ENCODE peak calls at places on chromosomes 16 and 17, in eight cellular contexts. T is endothelial cell; S is activated CD8-positive, alpha-beta memory T cell treated with anti-CD3 and anti-CD28 coated beads for 4 hours; A is smooth muscle cell of the brain vasculature; R is Ammon's horn; G is NCI-H1694; K is type B pancreatic cell; L is iPS DF 19.7. M is an unnamed sample.
A peak's percentile ranks its signal among the peaks of the same experiment; 100 is the strongest.

GRCh38 chr17:51445934-51446333 is 185.6 kb downstream of the UTP18 start:
- DNase-seq in K (no peak), A (no peak), S (no peak), L (no peak), G (no peak), T (no peak), R (no peak), M (no peak)

GRCh38 chr16:12323007-12323699 is 346.6 kb downstream of the SNX29 start:
- DNase-seq in T (no peak), S (peak; percentile 6), L (no peak), R (no peak), A (no peak), K (no peak), G (no peak), M (peak; percentile 5)

GRCh38 chr17:16288860-16289571 is 64.3 kb downstream of the CENPV start:
- DNase-seq in S (no peak), K (no peak), T (no peak), G (no peak), R (no peak), A (no peak), L (no peak), M (no peak)

GRCh38 chr17:56826611-56827414 is 6.9 kb downstream of the C17orf67 start:
- DNase-seq in G (peak; percentile 33), L (no peak), A (no peak), S (no peak), T (no peak), R (no peak), K (no peak), M (no peak)

GRCh38 chr17:73211745-73212144 is 18.9 kb downstream of the COG1 start:
- DNase-seq in A (no peak), G (no peak), L (no peak), S (peak; percentile 24), R (no peak), K (no peak), T (no peak), M (no peak)

GRCh38 chr17:50307654-50308053 is 33.4 kb downstream of the TMEM92 start:
- DNase-seq in G (no peak), R (no peak), T (no peak), S (no peak), A (no peak), L (no peak), K (no peak), M (no peak)

GRCh38 chr17:47072881-47073280 is 93.8 kb upstream of the RPRML start:
- DNase-seq in T (no peak), R (peak; percentile 73), G (no peak), S (no peak), K (no peak), A (peak; percentile 76), L (no peak), M (no peak)

GRCh38 chr16:61391835-61392234 is 644.4 kb downstream of the CDH8 start:
- DNase-seq in S (no peak), T (no peak), A (no peak), K (no peak), G (no peak), R (no peak), L (no peak), M (no peak)

GRCh38 chr16:69404275-69404805 is 18.5 kb upstream of the TERF2 start:
- DNase-seq in L (no peak), S (no peak), T (no peak), G (no peak), A (no peak), R (peak; percentile 27), K (no peak), M (no peak)

GRCh38 chr17:79028496-79029326 is 4.7 kb downstream of the C1QTNF1 start:
- DNase-seq in S (no peak), A (no peak), L (no peak), G (no peak), R (no peak), T (no peak), K (no peak), M (no peak)

GRCh38 chr17:285751-286422 is 66.7 kb downstream of the RPH3AL start:
- DNase-seq in S (no peak), A (no peak), T (no peak), K (peak; percentile 62), R (no peak), G (no peak), L (no peak), M (no peak)

GRCh38 chr16:10859650-10860049 is 17.4 kb upstream of the CIITA start:
- DNase-seq in S (no peak), L (no peak), A (no peak), T (no peak), R (no peak), K (no peak), G (no peak), M (no peak)

GRCh38 chr16:51049678-51050378 is 101.2 kb downstream of the SALL1 start:
- DNase-seq in R (no peak), K (no peak), A (no peak), G (no peak), L (no peak), S (no peak), T (no peak), M (no peak)

GRCh38 chr16:1631931-1632637 is 19.9 kb downstream of the CRAMP1 start:
- DNase-seq in R (no peak), L (no peak), K (no peak), A (no peak), T (no peak), S (no peak), G (no peak), M (no peak)

GRCh38 chr17:79890706-79891105 is 51.5 kb upstream of the CBX4 start:
- DNase-seq in L (no peak), T (no peak), A (no peak), S (no peak), R (no peak), G (no peak), K (no peak), M (no peak)

GRCh38 chr17:42673885-42674754 is 2.7 kb downstream of the PLEKHH3 start:
- DNase-seq in A (no peak), R (no peak), S (no peak), G (peak; percentile 24), T (peak; percentile 48), L (no peak), K (no peak), M (no peak)

GRCh38 chr17:6177941-6178694 is 107.9 kb downstream of the WSCD1 start:
- DNase-seq in R (no peak), K (no peak), G (no peak), L (no peak), A (no peak), T (no peak), S (no peak), M (no peak)

GRCh38 chr16:82694239-82694874 is 67.6 kb downstream of the CDH13 start:
- DNase-seq in S (no peak), K (no peak), T (no peak), G (no peak), L (no peak), A (no peak), R (no peak), M (no peak)

GRCh38 chr17:75096082-75096625 is 8.4 kb downstream of the SLC16A5 start:
- DNase-seq in S (no peak), K (no peak), T (no peak), L (no peak), A (no peak), R (peak; percentile 62), G (no peak), M (no peak)

GRCh38 chr17:77011173-77012011 is 129.4 kb upstream of the SEC14L1 start:
- DNase-seq in K (no peak), G (peak; percentile 53), R (peak; percentile 27), L (no peak), A (no peak), S (no peak), T (peak; percentile 65), M (peak; percentile 16)

GRCh38 chr17:41592601-41593305 is 6.1 kb upstream of the KRT14 start:
- DNase-seq in S (no peak), G (no peak), K (no peak), L (no peak), R (no peak), T (no peak), A (no peak), M (no peak)

GRCh38 chr17:50611639-50612038 is 23.0 kb upstream of the ABCC3 start:
- DNase-seq in A (no peak), L (no peak), G (no peak), K (no peak), R (no peak), S (no peak), T (no peak), M (no peak)

GRCh38 chr16:85378145-85379040 is 234.7 kb upstream of the GSE1 start:
- DNase-seq in A (no peak), S (no peak), R (no peak), K (no peak), G (no peak), T (no peak), L (no peak), M (no peak)

GRCh38 chr17:8089728-8090127 is 2.2 kb upstream of the ALOX12B start:
- DNase-seq in K (no peak), L (no peak), S (no peak), A (no peak), R (no peak), T (no peak), G (no peak), M (no peak)

GRCh38 chr17:13320046-13320785 is 281.5 kb downstream of the HS3ST3A1 start:
- DNase-seq in G (no peak), S (no peak), R (no peak), A (no peak), T (no peak), K (no peak), L (no peak), M (no peak)

GRCh38 chr16:89187337-89188063 is 12.8 kb downstream of the SLC22A31 start:
- DNase-seq in G (no peak), K (no peak), A (no peak), S (no peak), R (no peak), L (no peak), T (no peak), M (no peak)

GRCh38 chr17:66727634-66728570 is 107.0 kb upstream of the CACNG5 start:
- DNase-seq in T (peak; percentile 79), R (peak; percentile 90), S (no peak), L (peak; percentile 52), A (no peak), G (no peak), K (no peak), M (peak; percentile 22)

M was measured in NK-92 treated with Interleukin-12 subunit alpha and Interleukin-12 subunit beta, amount 100 ng/mL, for 24 hours.